ENCODE peak calls at places on chromosomes 1 and 21, in six cellular contexts. One of them, this sample, is unnamed.

GRCh38 chr1:9900142-9901043 is 9.7 kb downstream of the CTNNBIP1 start:
- DNase-seq in AG10803: no peak
- DNase-seq in PC-9: no peak
- DNase-seq in lower leg skin: peak
- DNase-seq in left ventricle myocardium inferior: peak
- DNase-seq in thoracic aorta: no peak
- DNase-seq in this sample: no peak

GRCh38 chr1:170530972-170531757 is 801 bp upstream of the GORAB start:
- DNase-seq in thoracic aorta: no peak
- DNase-seq in left ventricle myocardium inferior: no peak
- DNase-seq in AG10803: no peak
- DNase-seq in PC-9: no peak
- DNase-seq in lower leg skin: no peak
- DNase-seq in this sample: no peak

GRCh38 chr21:17609681-17610080 is 3.0 kb downstream of the BTG3 start:
- DNase-seq in lower leg skin: no peak
- DNase-seq in AG10803: no peak
- DNase-seq in PC-9: no peak
- DNase-seq in left ventricle myocardium inferior: no peak
- DNase-seq in thoracic aorta: no peak
- DNase-seq in this sample: no peak

GRCh38 chr1:195754874-195755273 is 853.4 kb downstream of the KCNT2 start:
- DNase-seq in PC-9: no peak
- DNase-seq in left ventricle myocardium inferior: no peak
- DNase-seq in lower leg skin: no peak
- DNase-seq in AG10803: no peak
- DNase-seq in thoracic aorta: no peak
- DNase-seq in this sample: no peak

GRCh38 chr1:201134405-201134804 is 7.4 kb upstream of the ASCL5 start:
- DNase-seq in left ventricle myocardium inferior: no peak
- DNase-seq in AG10803: no peak
- DNase-seq in thoracic aorta: no peak
- DNase-seq in PC-9: no peak
- DNase-seq in lower leg skin: no peak
- DNase-seq in this sample: no peak

GRCh38 chr1:245378352-245379144 is 223.8 kb downstream of the KIF26B start:
- DNase-seq in left ventricle myocardium inferior: no peak
- DNase-seq in AG10803: no peak
- DNase-seq in thoracic aorta: no peak
- DNase-seq in lower leg skin: peak
- DNase-seq in PC-9: no peak
- DNase-seq in this sample: no peak

GRCh38 chr1:168482106-168482505 is 61.7 kb downstream of the XCL2 start:
- DNase-seq in left ventricle myocardium inferior: no peak
- DNase-seq in AG10803: peak
- DNase-seq in PC-9: no peak
- DNase-seq in lower leg skin: no peak
- DNase-seq in thoracic aorta: no peak
- DNase-seq in this sample: no peak

GRCh38 chr1:170668301-170668789 is 4.4 kb downstream of the PRRX1 start:
- DNase-seq in left ventricle myocardium inferior: no peak
- DNase-seq in AG10803: peak
- DNase-seq in thoracic aorta: no peak
- DNase-seq in lower leg skin: peak
- DNase-seq in PC-9: no peak
- DNase-seq in this sample: no peak

GRCh38 chr1:85229574-85230097 is 28.8 kb upstream of the SYDE2 start:
- DNase-seq in PC-9: peak
- DNase-seq in AG10803: no peak
- DNase-seq in lower leg skin: no peak
- DNase-seq in thoracic aorta: no peak
- DNase-seq in left ventricle myocardium inferior: no peak
- DNase-seq in this sample: no peak

GRCh38 chr1:85225624-85226380 is 25.0 kb upstream of the SYDE2 start:
- DNase-seq in PC-9: no peak
- DNase-seq in lower leg skin: no peak
- DNase-seq in left ventricle myocardium inferior: no peak
- DNase-seq in AG10803: peak
- DNase-seq in thoracic aorta: no peak
- DNase-seq in this sample: no peak

GRCh38 chr1:85224734-85225623 is 24.2 kb upstream of the SYDE2 start:
- DNase-seq in lower leg skin: no peak
- DNase-seq in AG10803: no peak
- DNase-seq in left ventricle myocardium inferior: peak
- DNase-seq in PC-9: peak
- DNase-seq in thoracic aorta: no peak
- DNase-seq in this sample: peak

GRCh38 chr1:85228952-85229351 is 28.1 kb upstream of the SYDE2 start:
- DNase-seq in PC-9: no peak
- DNase-seq in thoracic aorta: no peak
- DNase-seq in AG10803: no peak
- DNase-seq in left ventricle myocardium inferior: no peak
- DNase-seq in lower leg skin: no peak
- DNase-seq in this sample: no peak

GRCh38 chr1:85230305-85230977 is 29.0 kb downstream of the C1orf52 start:
- DNase-seq in AG10803: no peak
- DNase-seq in lower leg skin: no peak
- DNase-seq in PC-9: no peak
- DNase-seq in left ventricle myocardium inferior: no peak
- DNase-seq in thoracic aorta: no peak
- DNase-seq in this sample: no peak
- TF ChIP-seq CTCF in AG10803: peak
- TF ChIP-seq CTCF in lower leg skin: no peak
- TF ChIP-seq CTCF in PC-9: peak
- TF ChIP-seq CTCF in left ventricle myocardium inferior: peak
- TF ChIP-seq CTCF in thoracic aorta: no peak
- TF ChIP-seq CTCF in this sample: peak

GRCh38 chr1:1597275-1597930 is 2.5 kb downstream of the FNDC10 start:
- DNase-seq in lower leg skin: no peak
- DNase-seq in AG10803: no peak
- DNase-seq in PC-9: no peak
- DNase-seq in thoracic aorta: no peak
- DNase-seq in left ventricle myocardium inferior: no peak
- DNase-seq in this sample: no peak
- TF ChIP-seq CTCF in lower leg skin: no peak
- TF ChIP-seq CTCF in AG10803: peak
- TF ChIP-seq CTCF in PC-9: no peak
- TF ChIP-seq CTCF in thoracic aorta: no peak
- TF ChIP-seq CTCF in left ventricle myocardium inferior: peak
- TF ChIP-seq CTCF in this sample: peak

GRCh38 chr1:38899560-38899959 is 18.2 kb upstream of the GJA9 start:
- DNase-seq in left ventricle myocardium inferior: no peak
- DNase-seq in PC-9: no peak
- DNase-seq in thoracic aorta: no peak
- DNase-seq in AG10803: no peak
- DNase-seq in lower leg skin: no peak
- DNase-seq in this sample: no peak
- TF ChIP-seq CTCF in left ventricle myocardium inferior: no peak
- TF ChIP-seq CTCF in PC-9: no peak
- TF ChIP-seq CTCF in thoracic aorta: no peak
- TF ChIP-seq CTCF in AG10803: no peak
- TF ChIP-seq CTCF in lower leg skin: no peak
- TF ChIP-seq CTCF in this sample: no peak

GRCh38 chr1:23807453-23807852 is 6.9 kb upstream of the GALE start:
- DNase-seq in PC-9: no peak
- DNase-seq in thoracic aorta: no peak
- DNase-seq in lower leg skin: no peak
- DNase-seq in left ventricle myocardium inferior: no peak
- DNase-seq in AG10803: no peak
- DNase-seq in this sample: no peak

GRCh38 chr1:23814016-23814415 is 11.2 kb downstream of the HMGCL start:
- DNase-seq in AG10803: no peak
- DNase-seq in left ventricle myocardium inferior: no peak
- DNase-seq in lower leg skin: no peak
- DNase-seq in thoracic aorta: no peak
- DNase-seq in PC-9: no peak
- DNase-seq in this sample: no peak

GRCh38 chr1:23816361-23816760 is 8.9 kb downstream of the HMGCL start:
- DNase-seq in lower leg skin: no peak
- DNase-seq in thoracic aorta: no peak
- DNase-seq in AG10803: no peak
- DNase-seq in left ventricle myocardium inferior: no peak
- DNase-seq in PC-9: no peak
- DNase-seq in this sample: no peak

GRCh38 chr1:23809751-23810171 is 9.2 kb upstream of the GALE start:
- DNase-seq in PC-9: peak
- DNase-seq in lower leg skin: no peak
- DNase-seq in AG10803: peak
- DNase-seq in thoracic aorta: no peak
- DNase-seq in left ventricle myocardium inferior: peak
- DNase-seq in this sample: no peak

DNA sequence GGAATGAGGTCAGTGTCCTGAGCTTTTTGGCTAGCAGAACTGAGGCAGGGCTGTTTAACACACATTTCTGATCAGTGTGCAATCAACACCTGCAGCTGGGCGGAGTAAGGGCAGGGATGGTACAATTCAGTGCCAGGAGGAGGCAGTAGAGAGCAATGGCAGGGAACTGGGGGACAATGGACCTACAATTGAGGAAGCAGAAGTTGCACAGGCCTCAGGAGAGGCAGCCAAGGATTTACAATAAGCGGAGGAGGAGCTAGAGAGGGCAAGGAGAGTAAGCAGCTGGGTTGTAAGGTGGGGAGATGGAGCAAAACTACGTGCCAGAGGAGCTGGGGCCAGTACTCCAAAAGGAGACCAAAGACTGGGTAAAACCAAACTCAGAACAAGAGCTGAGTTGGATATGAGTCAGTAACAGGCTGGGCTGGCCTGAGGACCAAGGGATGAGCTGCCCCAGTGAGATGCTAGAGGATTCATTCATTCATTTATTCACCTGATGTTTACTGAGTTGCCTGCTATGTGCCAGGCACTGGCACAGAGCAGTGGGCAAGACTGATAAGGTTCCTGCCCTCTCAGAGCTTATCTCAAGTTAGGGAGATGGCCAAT is 10.4 kb upstream of the GALE start:
- DNase-seq in lower leg skin: no peak
- DNase-seq in thoracic aorta: no peak
- DNase-seq in AG10803: no peak
- DNase-seq in left ventricle myocardium inferior: no peak
- DNase-seq in PC-9: no peak
- DNase-seq in this sample: no peak
- TF ChIP-seq CTCF in lower leg skin: no peak
- TF ChIP-seq CTCF in thoracic aorta: peak
- TF ChIP-seq CTCF in AG10803: peak
- TF ChIP-seq CTCF in left ventricle myocardium inferior: peak
- TF ChIP-seq CTCF in PC-9: peak
- TF ChIP-seq CTCF in this sample: peak

DNA sequence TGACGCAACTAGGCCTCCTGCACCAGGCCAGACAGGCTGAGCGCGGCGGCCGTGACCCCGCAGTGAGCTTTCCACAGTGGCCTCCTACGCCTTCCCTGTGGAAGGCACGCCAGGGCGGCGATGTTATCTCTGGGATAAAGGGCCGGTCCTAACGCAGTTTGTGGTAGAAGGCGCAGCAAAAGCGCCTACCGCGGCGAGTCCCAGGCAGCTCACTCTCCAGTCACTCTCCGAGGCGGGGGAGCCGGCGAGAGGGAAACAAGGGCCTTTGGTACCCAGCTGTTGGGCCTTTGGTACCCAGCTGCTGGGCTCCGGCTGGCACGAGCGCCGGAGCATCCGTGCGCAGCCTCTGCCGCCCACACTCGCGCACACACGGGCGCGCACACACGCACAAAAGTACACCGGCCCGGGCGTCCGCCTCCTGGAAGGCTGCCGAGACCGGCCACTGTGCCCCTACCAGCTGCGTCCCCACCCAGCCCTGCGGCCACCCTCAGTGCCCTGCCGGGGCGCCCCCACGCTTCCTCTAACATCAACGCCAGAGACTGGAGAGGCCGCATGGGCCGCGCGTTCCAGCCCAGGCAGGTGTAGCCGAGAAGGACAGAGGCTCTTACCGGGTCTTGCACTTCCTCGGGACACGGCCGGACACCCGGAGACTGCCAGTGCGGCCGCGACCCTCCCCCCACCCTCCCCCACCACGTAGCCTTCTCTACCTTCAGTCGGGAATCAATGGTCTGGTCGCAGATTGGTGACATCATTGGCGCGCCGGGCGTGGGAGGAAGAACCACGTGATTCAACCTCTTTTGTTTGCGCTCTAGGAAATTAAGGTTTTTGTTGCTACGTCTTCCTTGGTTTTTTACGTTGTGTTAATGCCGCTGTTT is 19.5 kb upstream of the ADAR start:
- DNase-seq in thoracic aorta: peak
- DNase-seq in PC-9: peak
- DNase-seq in AG10803: peak
- DNase-seq in left ventricle myocardium inferior: peak
- DNase-seq in lower leg skin: peak
- DNase-seq in this sample: peak
- TF ChIP-seq CTCF in thoracic aorta: no peak
- TF ChIP-seq CTCF in PC-9: no peak
- TF ChIP-seq CTCF in AG10803: no peak
- TF ChIP-seq CTCF in left ventricle myocardium inferior: no peak
- TF ChIP-seq CTCF in lower leg skin: no peak
- TF ChIP-seq CTCF in this sample: no peak